ENCODE peak calls at places on chromosomes 6 and 20, in five cellular contexts. L, N, J, K and F are unnamed samples.

GRCh38 chr6:44431118-44431725 is 43.7 kb downstream of the CDC5L start:
- DNase-seq in L (peak; percentile 43), N (no peak), J (peak; percentile 80), K (peak; percentile 28), F (peak; percentile 59)

GRCh38 chr6:50658561-50658960 is 54.8 kb upstream of the TFAP2D start:
- DNase-seq in L (no peak), N (no peak), J (no peak), K (no peak), F (no peak)

GRCh38 chr6:6987749-6988148 is 120.0 kb upstream of the RREB1 start:
- DNase-seq in L (no peak), N (no peak), J (no peak), K (no peak), F (no peak)

GRCh38 chr20:53806683-53807401 is 213.2 kb upstream of the ZNF217 start:
- DNase-seq in L (no peak), N (no peak), J (no peak), K (no peak), F (no peak)

GRCh38 chr6:35213824-35214756 is at the start of gene SCUBE3:
- DNase-seq in L (peak; percentile 36), N (no peak), J (peak; percentile 71), K (peak; percentile 19), F (peak; percentile 82)

GRCh38 chr6:158519761-158520160 is 40.1 kb upstream of the TMEM181 start:
- DNase-seq in L (no peak), N (no peak), J (no peak), K (no peak), F (no peak)

GRCh38 chr20:44810061-44810390 is 320 bp downstream of the RIMS4 start:
- DNase-seq in L (no peak), N (no peak), J (peak; percentile 36), K (no peak), F (no peak)

GRCh38 chr6:1987640-1988039 is 257.8 kb downstream of the GMDS start:
- DNase-seq in L (peak; percentile 73), N (no peak), J (peak; percentile 88), K (no peak), F (no peak)

GRCh38 chr20:63942250-63943006 is 13.8 kb downstream of the UCKL1 start:
- DNase-seq in L (peak; percentile 79), N (no peak), J (peak; percentile 58), K (no peak), F (peak; percentile 12)

GRCh38 chr6:145875496-145876244 is 61.1 kb upstream of the FBXO30 start:
- DNase-seq in L (no peak), N (no peak), J (peak; percentile 22), K (no peak), F (peak; percentile 33)

GRCh38 chr6:154457046-154457713 is 53.3 kb downstream of the CNKSR3 start:
- DNase-seq in L (peak; percentile 64), N (no peak), J (no peak), K (no peak), F (no peak)

GRCh38 chr6:11033825-11034224 is 10.3 kb downstream of the ELOVL2 start:
- DNase-seq in L (peak; percentile 44), N (no peak), J (peak; percentile 86), K (no peak), F (peak; percentile 72)

GRCh38 chr6:167744681-167745659 is 81.7 kb upstream of the AFDN start:
- DNase-seq in L (no peak), N (no peak), J (no peak), K (no peak), F (peak; percentile 55)

GRCh38 chr20:19292254-19292653 is 79.8 kb downstream of the SLC24A3 start:
- DNase-seq in L (no peak), N (no peak), J (no peak), K (no peak), F (no peak)

GRCh38 chr6:135108692-135109091 is 54.1 kb upstream of the HBS1L start:
- DNase-seq in L (no peak), N (no peak), J (no peak), K (no peak), F (no peak)

GRCh38 chr20:18004389-18005031 is 35.7 kb downstream of the MGME1 start:
- DNase-seq in L (no peak), N (no peak), J (no peak), K (no peak), F (no peak)

GRCh38 chr6:75546401-75546800 is 52.8 kb upstream of the FILIP1 start:
- DNase-seq in L (no peak), N (no peak), J (peak; percentile 76), K (no peak), F (peak; percentile 15)

GRCh38 chr6:170005680-170006470 is 254.5 kb downstream of the ERMARD start:
- DNase-seq in L (no peak), N (no peak), J (no peak), K (no peak), F (no peak)

GRCh38 chr20:407097-407952 is 774 bp upstream of the RBCK1 start:
- DNase-seq in L (peak; percentile 77), N (peak; percentile 57), J (peak; percentile 88), K (peak; percentile 78), F (peak; percentile 87)

GRCh38 chr6:155444120-155444917 is 11.3 kb downstream of the NOX3 start:
- DNase-seq in L (peak; percentile 85), N (no peak), J (no peak), K (peak; percentile 6), F (peak; percentile 17)

GRCh38 chr6:55319961-55320690 is 7.1 kb upstream of the GFRAL start:
- DNase-seq in L (no peak), N (no peak), J (no peak), K (peak; percentile 16), F (no peak)

GRCh38 chr6:45663181-45664180 is 285.7 kb upstream of the SUPT3H start:
- DNase-seq in L (no peak), N (no peak), J (peak; percentile 77), K (no peak), F (peak; percentile 65)

GRCh38 chr6:154887051-154887450 is 108.1 kb upstream of the TIAM2 start:
- DNase-seq in L (peak; percentile 48), N (no peak), J (peak; percentile 41), K (no peak), F (no peak)

GRCh38 chr20:56841346-56841908 is 212.3 kb downstream of the TFAP2C start:
- DNase-seq in L (no peak), N (no peak), J (no peak), K (no peak), F (no peak)

GRCh38 chr20:50138479-50139393 is 14.8 kb downstream of the PEDS1 start:
- DNase-seq in L (peak; percentile 93), N (no peak), J (no peak), K (no peak), F (no peak)

GRCh38 chr20:42483694-42484303 is 705.9 kb downstream of the PTPRT start:
- DNase-seq in L (no peak), N (no peak), J (no peak), K (peak; percentile 10), F (peak; percentile 53)

GRCh38 chr20:17617212-17617867 is 47.5 kb downstream of the DSTN start:
- DNase-seq in L (no peak), N (peak; percentile 34), J (peak; percentile 55), K (peak; percentile 55), F (peak; percentile 48)

GRCh38 chr6:166073082-166073481 is 94.6 kb downstream of the TBXT start:
- DNase-seq in L (no peak), N (no peak), J (no peak), K (no peak), F (no peak)

GRCh38 chr20:59961423-59961822 is 3.2 kb downstream of the CDH26 start:
- DNase-seq in L (peak; percentile 43), N (no peak), J (no peak), K (no peak), F (no peak)

GRCh38 chr6:157068691-157069228 is 254.6 kb downstream of the TMEM242 start:
- DNase-seq in L (peak; percentile 35), N (no peak), J (no peak), K (no peak), F (no peak)

GRCh38 chr6:82385102-82385501 is 21.5 kb downstream of the TPBG start:
- DNase-seq in L (no peak), N (no peak), J (no peak), K (no peak), F (no peak)

GRCh38 chr6:158226655-158227512 is 58.7 kb downstream of the GTF2H5 start:
- DNase-seq in L (no peak), N (no peak), J (no peak), K (no peak), F (no peak)

GRCh38 chr20:19835533-19836222 is 77.6 kb downstream of the RIN2 start:
- DNase-seq in L (no peak), N (no peak), J (no peak), K (no peak), F (peak; percentile 66)

GRCh38 chr6:21132856-21133610 is 460.5 kb upstream of the SOX4 start:
- DNase-seq in L (no peak), N (no peak), J (no peak), K (no peak), F (peak; percentile 27)
- H3K27ac ChIP-seq in L (no peak overlapping the region), N (no peak overlapping the region), J (no peak overlapping the region), K (no peak overlapping the region), F (no peak overlapping the region)

GRCh38 chr6:30686908-30687658 is 638 bp upstream of the PPP1R18 start:
- DNase-seq in L (peak; percentile 99), N (peak; percentile 65), J (peak; percentile 99), K (peak; percentile 98), F (peak; percentile 87)

GRCh38 chr6:30689985-30690384 is 799 bp downstream of the NRM start:
- DNase-seq in L (no peak), N (no peak), J (no peak), K (no peak), F (no peak)

GRCh38 chr6:30687659-30688431 is 1.4 kb upstream of the PPP1R18 start:
- DNase-seq in L (no peak), N (no peak), J (peak; percentile 78), K (peak; percentile 38), F (peak; percentile 49)

GRCh38 chr6:30689022-30689865 is 1.5 kb downstream of the NRM start:
- DNase-seq in L (no peak), N (no peak), J (no peak), K (no peak), F (no peak)

GRCh38 chr6:30688569-30688968 is 2.1 kb upstream of the PPP1R18 start:
- DNase-seq in L (no peak), N (no peak), J (no peak), K (no peak), F (no peak)
- H3K27ac ChIP-seq in L (peak overlapping the region; percentile 86), N (peak overlapping the region; percentile 67), J (peak overlapping the region; percentile 100), K (no peak overlapping the region), F (no peak overlapping the region)

DNA sequence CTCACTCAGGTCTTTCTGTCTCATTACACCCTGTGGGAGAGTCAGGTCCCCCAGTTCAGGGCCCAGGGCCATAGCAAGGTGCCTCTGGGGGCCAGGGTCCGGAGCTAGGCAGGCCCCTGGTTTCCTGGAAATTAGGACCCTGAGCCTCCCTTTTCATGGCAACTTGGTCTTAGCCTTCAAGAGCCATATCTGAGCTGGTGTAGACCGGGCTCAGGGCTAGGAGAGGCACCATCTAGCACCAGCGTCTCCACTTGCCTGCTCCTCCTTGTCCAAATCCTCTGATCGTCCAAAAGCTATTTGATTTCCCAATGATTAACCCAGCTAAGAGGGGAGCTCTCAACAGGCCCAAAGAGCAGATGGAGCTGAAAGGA is 5.6 kb downstream of the MDFI start:
- DNase-seq in L (no peak), N (no peak), J (no peak), K (no peak), F (no peak)
- H3K27ac ChIP-seq in L (no peak overlapping the region), N (no peak overlapping the region), J (no peak overlapping the region), K (no peak overlapping the region), F (no peak overlapping the region)

DNA sequence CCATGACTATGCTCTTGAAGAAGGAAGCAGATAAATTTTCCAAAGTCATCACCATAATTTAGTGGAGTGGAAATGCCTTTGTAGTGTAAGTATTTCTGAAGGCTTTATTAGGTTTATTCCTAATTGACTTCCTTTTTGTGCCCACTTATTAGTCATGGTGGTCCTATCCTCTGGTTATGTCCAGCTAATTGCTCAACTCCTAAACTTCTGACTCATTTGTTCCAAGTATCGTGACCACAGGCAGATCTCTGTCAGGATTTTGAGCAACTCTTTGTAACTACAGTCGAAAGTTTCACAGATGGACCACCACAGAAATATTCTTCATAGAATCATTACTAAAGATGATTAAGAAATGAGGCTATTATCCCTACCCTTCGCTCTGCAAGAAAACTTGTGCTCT is 315.6 kb upstream of the PTCHD4 start:
- DNase-seq in L (peak; percentile 72), N (no peak), J (peak; percentile 68), K (no peak), F (no peak)
- H3K27ac ChIP-seq in L (peak overlapping the region; percentile 54), N (no peak overlapping the region), J (no peak overlapping the region), K (no peak overlapping the region), F (no peak overlapping the region)